ENCODE peak calls at places on chromosomes 7 and 10, in ten cellular contexts. X, D, R, W, M, U, F, A, K and O are unnamed samples. For H3K4me1, the result is how much of the 10 kb centered on the place peaks cover.

GRCh38 chr10:61464461-61465215 is 11.5 kb upstream of the TMEM26 start:
- DNase-seq in F (peak), W (peak), D (no peak), K (no peak), M (no peak), U (no peak), A (no peak), X (no peak), R (peak), O (no peak)

GRCh38 chr7:105611856-105612775 is 30.8 kb upstream of the EFCAB10 start:
- DNase-seq in M (no peak), F (peak), D (no peak), U (no peak), R (no peak), W (peak), A (no peak), K (no peak), X (no peak), O (no peak)

GRCh38 chr7:152462995-152463713 is 27.4 kb upstream of the KMT2C start:
- DNase-seq in K (no peak), D (peak), R (peak), F (peak), X (no peak), A (no peak), U (no peak), M (no peak), W (peak), O (no peak)

GRCh38 chr10:132678436-132679216 is 107.3 kb downstream of the NKX6-2 start:
- DNase-seq in X (no peak), F (no peak), A (no peak), K (no peak), R (no peak), U (no peak), D (no peak), M (peak), W (no peak), O (peak)

GRCh38 chr7:129832701-129833227 is 120.0 kb downstream of the UBE2H start:
- DNase-seq in U (no peak), A (no peak), W (no peak), M (no peak), D (no peak), R (no peak), X (no peak), K (no peak), F (no peak), O (no peak)

GRCh38 chr7:11758627-11759111 is 73.3 kb downstream of the THSD7A start:
- DNase-seq in X (no peak), R (no peak), F (no peak), A (no peak), D (no peak), U (no peak), M (no peak), W (no peak), K (no peak), O (no peak)

GRCh38 chr10:29949411-29950011 is 109.9 kb downstream of the JCAD start:
- DNase-seq in M (no peak), W (peak), A (no peak), X (no peak), D (no peak), F (peak), K (no peak), U (no peak), R (peak), O (no peak)

GRCh38 chr7:55561756-55562155 is 10.5 kb downstream of the VOPP1 start:
- DNase-seq in W (no peak), U (no peak), M (no peak), A (no peak), X (no peak), D (no peak), F (no peak), K (no peak), R (no peak), O (no peak)

GRCh38 chr10:133378251-133379096 is 588 bp upstream of the PAOX start:
- DNase-seq in K (peak), D (peak), U (no peak), A (peak), F (peak), M (peak), X (peak), W (peak), R (no peak), O (peak)

GRCh38 chr7:3537210-3537875 is 236.3 kb downstream of the SDK1 start:
- DNase-seq in F (peak), X (no peak), D (peak), K (no peak), W (no peak), A (no peak), M (no peak), R (no peak), U (no peak), O (no peak)

GRCh38 chr10:112092529-112092928 is 91.0 kb downstream of the GPAM start:
- DNase-seq in F (no peak), U (no peak), M (no peak), X (no peak), K (no peak), D (no peak), R (no peak), A (no peak), W (peak), O (no peak)

GRCh38 chr7:55593172-55593514 is 20.8 kb upstream of the VOPP1 start:
- DNase-seq in R (no peak), K (no peak), F (no peak), X (no peak), W (no peak), A (peak), M (no peak), D (no peak), U (no peak), O (no peak)

GRCh38 chr7:129707910-129708490 is 96.5 kb downstream of the NRF1 start:
- DNase-seq in W (no peak), M (no peak), K (peak), D (no peak), X (no peak), R (no peak), U (no peak), A (no peak), F (no peak), O (no peak)

GRCh38 chr7:22651534-22652243 is 75.3 kb upstream of the IL6 start:
- DNase-seq in R (no peak), U (no peak), K (no peak), A (no peak), X (no peak), F (peak), W (peak), M (no peak), D (no peak), O (no peak)

GRCh38 chr7:116786791-116787443 is 75.5 kb upstream of the CAPZA2 start:
- DNase-seq in M (no peak), X (no peak), W (peak), K (no peak), D (no peak), A (no peak), F (peak), U (no peak), R (peak), O (no peak)

GRCh38 chr10:15745748-15746147 is 26.0 kb upstream of the ITGA8 start:
- DNase-seq in D (peak), X (no peak), A (no peak), R (no peak), F (peak), W (peak), M (no peak), K (no peak), U (no peak), O (no peak)

GRCh38 chr7:37432240-37432917 is 16.3 kb downstream of the ELMO1 start:
- DNase-seq in R (no peak), U (no peak), M (no peak), W (no peak), A (no peak), K (no peak), F (no peak), D (no peak), X (no peak), O (no peak)

GRCh38 chr7:140726304-140726703 is 29.8 kb downstream of the NDUFB2 start:
- DNase-seq in W (peak), K (peak), X (no peak), A (no peak), F (peak), R (no peak), U (no peak), D (peak), M (no peak), O (no peak)

GRCh38 chr10:78977761-78978305 is 90.9 kb upstream of the ZMIZ1 start:
- DNase-seq in M (peak), R (peak), K (no peak), X (no peak), F (peak), D (peak), U (no peak), W (peak), A (peak), O (peak)

GRCh38 chr10:42971251-42971599 is 105.6 kb upstream of the RET start:
- DNase-seq in K (no peak), A (no peak), D (no peak), U (no peak), R (no peak), M (no peak), F (no peak), W (no peak), X (no peak), O (no peak)

GRCh38 chr7:33185786-33186185 is 56.4 kb downstream of the BBS9 start:
- DNase-seq in D (peak), F (peak), R (peak), W (peak), M (no peak), U (peak), A (no peak), X (no peak), K (peak), O (no peak)

GRCh38 chr7:45048748-45049147 is 40.0 kb downstream of the NACAD start:
- DNase-seq in D (no peak), R (peak), X (no peak), K (no peak), M (no peak), W (no peak), F (no peak), A (no peak), U (peak), O (no peak)

GRCh38 chr10:86215712-86216111 is 150.9 kb downstream of the GRID1 start:
- DNase-seq in X (no peak), W (no peak), M (no peak), D (no peak), F (no peak), A (no peak), R (no peak), U (no peak), K (no peak), O (no peak)

GRCh38 chr7:81534446-81534845 is 235.4 kb downstream of the HGF start:
- DNase-seq in D (no peak), X (no peak), M (no peak), W (peak), A (no peak), F (no peak), R (no peak), K (no peak), U (no peak), O (no peak)

GRCh38 chr10:71492871-71493270 is 96.2 kb downstream of the CDH23 start:
- DNase-seq in F (no peak), K (no peak), X (no peak), U (no peak), R (no peak), A (no peak), M (no peak), D (no peak), W (no peak), O (no peak)

GRCh38 chr7:122694697-122695096 is 4.2 kb downstream of the RNF133 start:
- DNase-seq in R (no peak), M (no peak), W (no peak), F (no peak), U (no peak), A (no peak), X (no peak), D (no peak), K (no peak), O (no peak)

GRCh38 chr10:3891396-3891795 is 106.4 kb upstream of the KLF6 start:
- DNase-seq in R (no peak), M (no peak), K (no peak), W (no peak), X (no peak), A (no peak), D (no peak), F (no peak), U (no peak), O (no peak)

GRCh38 chr7:6226194-6226799 is 46.1 kb downstream of the CYTH3 start:
- DNase-seq in A (no peak), X (no peak), U (no peak), F (peak), W (peak), K (no peak), D (no peak), M (no peak), R (peak), O (no peak)

GRCh38 chr10:115851689-115852088 is 421.3 kb downstream of the GFRA1 start:
- DNase-seq in F (no peak), D (no peak), K (no peak), R (no peak), X (no peak), M (no peak), W (no peak), U (no peak), A (no peak), O (no peak)

GRCh38 chr7:100694196-100694745 is at the start of gene GIGYF1:
- DNase-seq in X (peak), U (no peak), F (peak), A (peak), W (peak), K (peak), R (no peak), M (peak), D (peak), O (peak)

GRCh38 chr7:38318803-38319416 is 45.5 kb upstream of the TARP start:
- DNase-seq in F (peak), W (peak), M (no peak), X (no peak), U (peak), K (no peak), D (peak), A (no peak), R (peak), O (no peak)

GRCh38 chr7:18469332-18469731 is 26.2 kb upstream of the HDAC9 start:
- DNase-seq in K (no peak), M (no peak), W (peak), R (no peak), F (no peak), A (no peak), D (no peak), X (no peak), U (no peak), O (no peak)

GRCh38 chr10:115093286-115093775 is at the start of gene ATRNL1:
- DNase-seq in D (peak), W (peak), F (no peak), X (no peak), A (peak), R (no peak), U (no peak), K (no peak), M (no peak), O (peak)

GRCh38 chr10:29443745-29444523 is 155.1 kb downstream of the LYZL1 start:
- DNase-seq in A (no peak), W (no peak), X (no peak), D (no peak), M (no peak), R (no peak), U (no peak), F (peak), K (no peak), O (no peak)

GRCh38 chr10:116026315-116026714 is 246.7 kb downstream of the GFRA1 start:
- DNase-seq in R (no peak), F (no peak), U (no peak), X (no peak), A (no peak), M (no peak), W (no peak), K (no peak), D (no peak), O (no peak)

GRCh38 chr7:26343837-26344236 is 52.2 kb downstream of the SNX10 start:
- DNase-seq in M (no peak), K (no peak), W (no peak), R (no peak), A (no peak), U (no peak), F (no peak), D (no peak), X (no peak), O (no peak)

GRCh38 chr10:108070789-108071188 is 906.3 kb upstream of the SORCS1 start:
- DNase-seq in K (no peak), M (no peak), W (no peak), A (no peak), D (no peak), X (no peak), R (no peak), U (no peak), F (no peak), O (no peak)

GRCh38 chr7:66344166-66344565 is 139.0 kb downstream of the TPST1 start:
- DNase-seq in A (no peak), K (no peak), F (peak), M (no peak), R (no peak), D (no peak), W (peak), U (no peak), X (no peak), O (no peak)

GRCh38 chr7:43647772-43648643 is 65.1 kb downstream of the STK17A start:
- DNase-seq in F (peak), X (peak), R (peak), D (peak), A (peak), K (no peak), M (peak), W (peak), U (peak), O (peak)
- H3K4me1 ChIP-seq in F (under half), X (half or more), R (half or more), D (under half), A (under half), K (half or more), M (half or more), W (half or more), U (half or more), O (under half)

GRCh38 chr7:28157311-28157710 is 23.3 kb downstream of the JAZF1 start:
- DNase-seq in K (no peak), F (no peak), A (no peak), U (no peak), D (no peak), M (no peak), X (no peak), W (peak), R (no peak), O (no peak)
- H3K4me1 ChIP-seq in K (under half), F (under half), A (under half), U (under half), D (under half), M (under half), X (under half), W (half or more), R (under half), O (under half)

GRCh38 chr10:69869291-69869841 is 67.7 kb downstream of the COL13A1 start:
- DNase-seq in R (peak), U (no peak), W (peak), F (peak), X (no peak), M (no peak), D (no peak), A (no peak), K (no peak), O (no peak)

GRCh38 chr10:69868821-69869220 is 67.1 kb downstream of the COL13A1 start:
- DNase-seq in M (no peak), D (no peak), K (no peak), W (no peak), A (no peak), U (no peak), R (peak), X (no peak), F (no peak), O (no peak)

GRCh38 chr10:69866246-69866687 is 64.6 kb downstream of the COL13A1 start:
- DNase-seq in U (no peak), K (no peak), F (no peak), W (no peak), A (no peak), R (no peak), X (no peak), D (no peak), M (no peak), O (no peak)

GRCh38 chr10:69866688-69867461 is 65.2 kb downstream of the COL13A1 start:
- DNase-seq in F (peak), D (peak), U (no peak), M (no peak), K (no peak), A (no peak), W (peak), X (no peak), R (no peak), O (no peak)

GRCh38 chr10:69867699-69868558 is 66.2 kb downstream of the COL13A1 start:
- DNase-seq in F (no peak), D (no peak), X (no peak), A (no peak), M (no peak), K (no peak), U (no peak), W (no peak), R (no peak), O (peak)
- H3K4me1 ChIP-seq in F (under half), D (under half), X (under half), A (under half), M (under half), K (under half), U (under half), W (under half), R (half or more), O (under half)

GRCh38 chr7:98282727-98283126 is 1.2 kb downstream of the BRI3 start:
- DNase-seq in M (no peak), F (no peak), R (no peak), D (peak), X (no peak), A (no peak), W (peak), U (no peak), K (no peak), O (no peak)
- H3K4me1 ChIP-seq in M (half or more), F (under half), R (half or more), D (under half), X (under half), A (half or more), W (under half), U (under half), K (under half), O (under half)

DNA sequence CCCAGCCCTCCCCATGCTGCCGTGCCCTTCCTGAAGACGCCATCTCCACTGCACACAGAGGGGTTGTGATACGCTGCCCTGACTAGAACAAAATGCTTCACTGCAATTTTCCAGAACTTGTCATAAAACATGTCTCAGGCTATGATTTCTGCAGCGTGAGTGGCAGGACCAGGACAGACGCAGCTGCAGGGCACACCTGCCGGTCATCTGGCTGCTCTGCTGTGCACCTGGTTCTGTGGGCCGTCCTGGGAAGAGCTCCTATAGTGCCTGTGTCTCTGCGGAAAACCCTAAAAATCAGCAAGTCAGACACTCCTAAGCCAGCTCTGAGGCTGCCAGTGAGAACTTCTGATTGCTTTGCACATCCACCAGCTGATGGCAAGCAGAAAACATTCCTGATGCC is 39.7 kb upstream of the DIP2C start:
- DNase-seq in A (no peak), W (no peak), F (no peak), U (no peak), R (no peak), D (no peak), K (no peak), M (no peak), X (no peak), O (no peak)
- H3K4me1 ChIP-seq in A (under half), W (under half), F (under half), U (under half), R (under half), D (under half), K (under half), M (under half), X (under half), O (under half)

GRCh38 chr7:1457059-1457948 is 2.0 kb downstream of the MICALL2 start:
- DNase-seq in W (no peak), A (no peak), K (no peak), D (no peak), U (no peak), R (no peak), M (no peak), X (no peak), F (no peak), O (no peak)
- H3K4me1 ChIP-seq in W (under half), A (half or more), K (under half), D (under half), U (half or more), R (under half), M (half or more), X (under half), F (under half), O (under half)

GRCh38 chr10:97826892-97827291 is 22.8 kb upstream of the GOLGA7B start:
- DNase-seq in X (no peak), K (no peak), U (no peak), A (no peak), M (no peak), W (no peak), F (no peak), D (no peak), R (no peak), O (no peak)

GRCh38 chr10:97822261-97822687 is 27.4 kb upstream of the GOLGA7B start:
- DNase-seq in F (no peak), A (no peak), W (no peak), K (no peak), D (no peak), X (no peak), R (peak), M (no peak), U (no peak), O (no peak)

GRCh38 chr10:97827778-97828291 is 21.8 kb upstream of the GOLGA7B start:
- DNase-seq in U (no peak), R (peak), F (no peak), W (peak), K (no peak), D (no peak), A (no peak), M (no peak), X (no peak), O (peak)

GRCh38 chr10:97823734-97824133 is 25.9 kb upstream of the GOLGA7B start:
- DNase-seq in F (no peak), M (no peak), R (no peak), X (no peak), D (no peak), A (peak), K (no peak), W (no peak), U (no peak), O (no peak)

DNA sequence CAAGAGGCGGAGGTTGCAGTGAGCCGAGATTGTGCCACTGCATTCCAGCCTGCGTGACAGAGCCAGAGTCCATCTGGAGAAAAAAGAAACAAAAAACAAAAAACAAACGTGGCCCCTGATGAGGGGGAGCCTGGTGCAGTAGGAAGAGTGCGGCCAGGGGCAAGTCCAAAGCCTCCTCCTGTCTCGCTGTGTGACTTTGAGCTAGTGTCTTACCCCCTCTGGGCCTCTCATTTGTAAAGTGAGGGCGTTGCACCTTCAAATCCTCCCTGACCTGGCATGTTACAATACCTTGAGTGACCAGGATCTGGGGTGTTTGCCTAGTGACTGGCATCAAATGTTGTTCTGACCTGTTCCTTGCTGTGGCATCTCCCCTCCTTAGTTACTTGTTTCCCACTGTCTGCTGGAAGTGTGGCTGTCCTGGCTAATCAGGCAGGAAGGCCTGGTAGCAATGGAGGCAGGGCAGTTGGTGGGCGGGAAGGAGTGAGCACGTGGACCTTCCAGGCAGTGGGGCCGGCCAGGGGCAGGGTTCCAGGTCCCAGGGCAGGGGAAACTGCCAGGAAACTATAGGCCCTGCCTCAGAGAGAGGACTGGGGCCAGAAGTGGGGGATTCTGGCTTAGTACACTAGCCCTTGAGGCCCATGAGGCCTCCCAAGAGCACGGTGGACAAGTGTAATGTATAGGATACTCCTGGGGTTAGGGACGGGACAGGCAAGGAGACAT is 24.5 kb upstream of the GOLGA7B start:
- DNase-seq in U (no peak), M (no peak), D (no peak), X (no peak), R (no peak), F (no peak), K (no peak), W (no peak), A (no peak), O (no peak)
- H3K4me1 ChIP-seq in U (under half), M (under half), D (under half), X (under half), R (under half), F (under half), K (under half), W (under half), A (under half), O (under half)